ENCODE peak calls at places on chromosomes 6 and 20, in four cellular contexts. V is NCI-H1092; Q is stimulated activated CD4-positive, alpha-beta T cell treated with anti-CD3 and anti-CD28 coated beads, Interleukin-12 subunit alpha, Interleukin-12 subunit beta, amount 100 ng/mL, for 4 hours; O is sigmoid colon. M is an unnamed sample.
A peak's percentile ranks its signal among the peaks of the same experiment; 100 is the strongest.

GRCh38 chr6:136547871-136548270 is 2.4 kb downstream of the MAP7 start:
- DNase-seq in V (no peak), Q (no peak), O (no peak), M (no peak)

GRCh38 chr6:41061196-41061726 is 8.3 kb downstream of the APOBEC2 start:
- DNase-seq in V (no peak), Q (no peak), O (no peak), M (no peak)

GRCh38 chr6:132788658-132789397 is 9.6 kb downstream of the SLC18B1 start:
- DNase-seq in V (no peak), Q (no peak), O (no peak), M (no peak)

GRCh38 chr6:137269347-137269746 is 50.2 kb upstream of the IFNGR1 start:
- DNase-seq in V (no peak), Q (no peak), O (no peak), M (no peak)

GRCh38 chr20:50068041-50068651 is 44.8 kb downstream of the UBE2V1 start:
- DNase-seq in V (no peak), Q (no peak), O (no peak), M (no peak)

GRCh38 chr6:5634525-5634924 is 372.2 kb downstream of the NRN1 start:
- DNase-seq in V (no peak), Q (no peak), O (no peak), M (no peak)

GRCh38 chr6:3455490-3456394 is 1.1 kb downstream of the SLC22A23 start:
- DNase-seq in V (no peak), Q (peak; percentile 13), O (peak; percentile 69), M (no peak)

GRCh38 chr20:4898845-4899244 is 102.5 kb downstream of the SLC23A2 start:
- DNase-seq in V (no peak), Q (no peak), O (no peak), M (no peak)

GRCh38 chr20:22802296-22802695 is 217.9 kb upstream of the FOXA2 start:
- DNase-seq in V (no peak), Q (no peak), O (no peak), M (no peak)

GRCh38 chr6:22036267-22036666 is 260.6 kb downstream of the PRL start:
- DNase-seq in V (no peak), Q (no peak), O (no peak), M (no peak)

GRCh38 chr6:31659649-31660223 is 842 bp downstream of the C6orf47 start:
- DNase-seq in V (no peak), Q (no peak), O (no peak), M (no peak)

GRCh38 chr6:111277819-111278218 is 190.5 kb downstream of the SLC16A10 start:
- DNase-seq in V (no peak), Q (no peak), O (no peak), M (no peak)

GRCh38 chr6:157034433-157035230 is 257.5 kb downstream of the ARID1B start:
- DNase-seq in V (no peak), Q (no peak), O (no peak), M (no peak)

GRCh38 chr6:136566007-136566487 is 15.8 kb upstream of the MAP7 start:
- DNase-seq in V (no peak), Q (no peak), O (no peak), M (no peak)

GRCh38 chr6:3887150-3887700 is 38.1 kb downstream of the FAM50B start:
- DNase-seq in V (no peak), Q (no peak), O (no peak), M (no peak)

GRCh38 chr20:24672181-24672880 is 202.9 kb downstream of the SYNDIG1 start:
- DNase-seq in V (no peak), Q (no peak), O (peak; percentile 49), M (no peak)

GRCh38 chr6:10451394-10451793 is 36.5 kb upstream of the TFAP2A start:
- DNase-seq in V (no peak), Q (no peak), O (no peak), M (no peak)

GRCh38 chr6:34132082-34132357 is 13.9 kb downstream of the GRM4 start:
- DNase-seq in V (no peak), Q (no peak), O (no peak), M (no peak)

GRCh38 chr6:39301606-39302005 is 12.6 kb downstream of the KCNK17 start:
- DNase-seq in V (no peak), Q (no peak), O (no peak), M (no peak)

GRCh38 chr6:99605074-99605726 is 1.4 kb upstream of the PRDM13 start:
- DNase-seq in V (no peak), Q (no peak), O (no peak), M (no peak)

GRCh38 chr6:25689966-25690365 is 38.0 kb downstream of the SCGN start:
- DNase-seq in V (no peak), Q (no peak), O (no peak), M (no peak)

GRCh38 chr6:52489881-52490280 is 69.7 kb downstream of the EFHC1 start:
- DNase-seq in V (no peak), Q (no peak), O (no peak), M (no peak)

M was measured in BJ.